ENCODE peak calls at places on chromosomes 3 and 15, in eight cellular contexts. G is PC-3, K is HCT116, C is GM23338, N is MM.1S, R is OCI-LY7, P is PC-9, J is SK-N-SH. V is an unnamed sample.

GRCh38 chr15:79884204-79884596 is 12.6 kb downstream of the MTHFS start:
- DNase-seq in K (no peak), C (no peak), J (no peak), P (no peak), G (no peak), N (no peak), R (no peak), V (no peak)

GRCh38 chr3:138457863-138458735 is 23.7 kb downstream of the ESYT3 start:
- DNase-seq in R (no peak), J (no peak), N (no peak), C (no peak), P (no peak), G (no peak), K (no peak), V (no peak)

GRCh38 chr3:116264546-116265174 is 180.6 kb downstream of the LSAMP start:
- DNase-seq in P (no peak), R (no peak), G (no peak), J (no peak), N (no peak), C (peak; percentile 56), K (no peak), V (no peak)

GRCh38 chr15:60345616-60346015 is 52.2 kb downstream of the ANXA2 start:
- DNase-seq in G (no peak), C (no peak), P (no peak), J (no peak), N (no peak), K (no peak), R (no peak), V (no peak)

GRCh38 chr3:195159117-195159818 is 111.7 kb downstream of the XXYLT1 start:
- DNase-seq in N (no peak), G (no peak), C (no peak), J (no peak), R (no peak), K (no peak), P (no peak), V (no peak)

GRCh38 chr3:12187448-12188327 is 29.0 kb upstream of the TIMP4 start:
- DNase-seq in P (peak; percentile 71), J (no peak), R (no peak), K (no peak), N (no peak), C (no peak), G (peak; percentile 67), V (no peak)

GRCh38 chr15:38521316-38521715 is 43.3 kb downstream of the RASGRP1 start:
- DNase-seq in C (peak; percentile 11), N (no peak), P (no peak), J (peak; percentile 9), G (no peak), K (no peak), R (peak; percentile 6), V (no peak)

GRCh38 chr3:15844889-15845288 is 47.1 kb upstream of the ANKRD28 start:
- DNase-seq in P (no peak), G (no peak), K (no peak), R (no peak), N (no peak), J (no peak), C (no peak), V (no peak)

GRCh38 chr15:36344887-36345286 is 234.5 kb upstream of the CDIN1 start:
- DNase-seq in K (no peak), N (no peak), P (no peak), G (no peak), C (no peak), J (no peak), R (no peak), V (no peak)

GRCh38 chr3:52792413-52792812 is 2.2 kb upstream of the ITIH3 start:
- DNase-seq in C (peak; percentile 71), P (no peak), R (peak; percentile 24), J (no peak), N (no peak), K (no peak), G (no peak), V (no peak)
- TF ChIP-seq CTCF in C (peak; percentile 56), P (no peak), R (peak; percentile 73), J (no peak), N (no peak), K (no peak), G (peak; percentile 14), V (no peak)

GRCh38 chr3:170360476-170360875 is 3.0 kb downstream of the SKIL start:
- DNase-seq in N (no peak), K (no peak), J (no peak), P (no peak), C (no peak), G (no peak), R (no peak), V (no peak)

GRCh38 chr3:170364965-170365364 is 7.5 kb downstream of the SKIL start:
- DNase-seq in P (no peak), C (no peak), G (no peak), N (no peak), K (no peak), R (no peak), J (no peak), V (no peak)

GRCh38 chr3:170361711-170362110 is 4.2 kb downstream of the SKIL start:
- DNase-seq in C (no peak), G (no peak), P (no peak), N (no peak), R (no peak), J (no peak), K (no peak), V (no peak)

GRCh38 chr3:170360916-170361315 is 3.4 kb downstream of the SKIL start:
- DNase-seq in N (no peak), C (peak; percentile 32), P (no peak), G (no peak), R (peak; percentile 82), K (no peak), J (no peak), V (no peak)

GRCh38 chr3:170363471-170363994 is 6.0 kb downstream of the SKIL start:
- DNase-seq in C (no peak), G (no peak), P (no peak), K (no peak), N (no peak), R (no peak), J (no peak), V (no peak)
- H3K9me2 ChIP-seq in C (no peaks in the 10 kb centered on the region), G (no peaks in the 10 kb centered on the region), P (no peaks in the 10 kb centered on the region), K (no peaks in the 10 kb centered on the region), N (no peaks in the 10 kb centered on the region), R (no peaks in the 10 kb centered on the region), J (no peaks in the 10 kb centered on the region), V (no peaks in the 10 kb centered on the region)

DNA sequence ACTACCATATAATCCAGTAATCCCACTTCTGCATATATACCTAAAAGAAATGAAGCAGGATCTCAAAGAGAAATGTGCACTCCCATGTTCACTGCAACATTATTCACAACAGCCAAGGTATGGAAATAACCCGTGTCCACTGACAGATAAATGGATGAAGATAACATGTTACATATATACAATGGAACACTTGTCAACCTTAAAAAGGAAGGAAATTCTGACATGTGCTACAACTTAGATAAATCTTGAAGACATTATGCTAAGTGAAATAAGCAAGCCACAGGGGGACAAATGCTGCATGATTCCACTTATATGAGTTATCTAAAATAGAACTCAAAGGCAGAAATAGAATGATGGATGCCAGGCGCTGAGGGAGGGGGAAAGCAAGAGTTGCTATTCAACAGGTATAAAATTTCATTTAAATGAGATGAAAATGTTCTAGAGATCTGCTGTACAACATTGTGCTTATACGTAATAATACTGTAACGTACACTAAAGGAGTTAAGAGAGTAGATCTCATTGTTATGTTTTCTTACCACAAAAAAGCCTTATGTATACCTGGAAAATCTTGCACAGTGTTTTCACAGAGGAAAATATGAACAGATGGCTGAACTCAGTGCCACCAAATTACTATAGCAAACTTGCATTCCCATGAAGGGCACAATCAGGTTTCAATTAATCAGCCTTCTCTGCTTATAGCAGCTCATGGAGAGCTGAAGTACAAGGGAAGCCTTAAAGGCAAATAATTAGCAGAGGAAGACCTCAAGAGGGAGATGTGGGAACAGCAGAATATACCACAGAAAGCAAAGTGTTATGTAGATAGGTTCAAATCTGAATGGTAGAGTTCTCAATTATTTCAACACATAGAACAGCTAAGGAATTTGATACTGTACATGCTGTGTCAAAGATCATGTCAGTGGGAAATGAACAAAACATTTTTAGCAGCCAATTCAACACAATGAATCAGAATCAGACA is 8.0 kb upstream of the VPS39 start:
- DNase-seq in N (no peak), R (peak; percentile 13), C (no peak), J (no peak), K (no peak), P (no peak), G (peak; percentile 18), V (no peak)
- TF ChIP-seq CTCF in N (no peak), R (no peak), C (no peak), J (peak; percentile 13), K (peak; percentile 10), P (no peak), G (peak; percentile 33), V (no peak)

DNA sequence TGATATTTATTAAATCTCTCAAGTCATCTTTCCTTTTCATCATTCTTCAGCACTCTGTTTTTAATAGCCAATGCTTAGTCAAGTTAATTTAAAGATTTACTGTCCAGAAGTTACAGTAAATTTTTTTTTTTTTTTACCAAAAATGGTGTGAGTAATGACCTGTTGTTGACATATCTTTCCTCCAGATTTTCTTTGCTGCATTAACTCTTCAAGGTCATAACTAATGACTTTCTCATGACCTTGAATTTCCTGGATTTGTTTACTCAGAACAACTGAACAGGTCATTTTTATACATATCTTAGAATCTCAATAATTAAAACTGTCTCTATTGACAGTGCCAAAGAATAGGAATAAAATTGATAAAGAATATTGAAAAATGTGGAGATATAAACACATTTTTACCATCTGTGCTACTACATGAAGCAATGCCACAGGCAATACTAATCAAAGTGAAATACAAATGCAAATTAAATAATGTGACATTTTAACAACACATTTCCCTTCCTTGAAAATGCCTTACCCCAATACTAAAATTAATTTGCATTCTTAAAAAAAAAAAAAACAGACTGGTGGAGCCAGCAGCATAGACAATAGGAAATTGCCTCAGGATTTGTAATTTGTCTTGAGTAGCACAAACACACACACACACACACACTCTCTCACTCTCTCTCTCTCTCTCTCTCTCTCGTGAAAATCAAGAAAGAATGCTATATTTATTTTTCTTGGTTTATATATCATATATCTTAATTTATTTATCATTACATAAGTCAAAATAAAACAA is 22.6 kb downstream of the SUCNR1 start:
- DNase-seq in N (no peak), J (no peak), C (no peak), R (no peak), K (no peak), G (no peak), P (no peak), V (no peak)
- H3K9me2 ChIP-seq in N (no peaks in the 10 kb centered on the region), J (no peaks in the 10 kb centered on the region), C (no peaks in the 10 kb centered on the region), R (no peaks in the 10 kb centered on the region), K (no peaks in the 10 kb centered on the region), G (no peaks in the 10 kb centered on the region), P (no peaks in the 10 kb centered on the region), V (no peaks in the 10 kb centered on the region)

GRCh38 chr3:21414506-21414905 is 336.5 kb downstream of the ZNF385D start:
- DNase-seq in C (no peak), N (no peak), P (no peak), R (no peak), K (no peak), J (peak; percentile 52), G (no peak), V (no peak)
- TF ChIP-seq CTCF in C (no peak), N (no peak), P (no peak), R (no peak), K (no peak), J (no peak), G (no peak), V (no peak)